ENCODE peak calls at places on chromosomes 3 and 15, in four cellular contexts. L, D, O and J are unnamed samples.

GRCh38 chr3:42838571-42838970 is 29.3 kb downstream of the ACKR2 start:
- DNase-seq in L (no peak), O (no peak), D (no peak), J (no peak)

GRCh38 chr15:54687628-54688027 is 509.1 kb downstream of the RSL24D1 start:
- DNase-seq in D (no peak), O (no peak), L (no peak), J (no peak)

GRCh38 chr3:195811756-195812155 is at the start of gene MUC4:
- DNase-seq in D (no peak), O (no peak), L (no peak), J (no peak)

GRCh38 chr3:123773681-123774431 is 110.3 kb downstream of the MYLK start:
- DNase-seq in O (no peak), L (no peak), D (no peak), J (no peak)

GRCh38 chr3:196192036-196193001 is 18.9 kb downstream of the ZDHHC19 start:
- DNase-seq in D (no peak), O (peak; percentile 54), L (peak; percentile 24), J (no peak)

GRCh38 chr3:33240261-33240660 is 21.7 kb upstream of the SUSD5 start:
- DNase-seq in D (no peak), O (no peak), L (no peak), J (no peak)

GRCh38 chr3:30622047-30622545 is 15.7 kb downstream of the TGFBR2 start:
- DNase-seq in D (no peak), O (no peak), L (no peak), J (no peak)

GRCh38 chr15:75902129-75902557 is 1.5 kb upstream of the FBXO22 start:
- DNase-seq in L (no peak), D (no peak), O (no peak), J (no peak)

GRCh38 chr3:41526995-41527573 is 327.8 kb downstream of the CTNNB1 start:
- DNase-seq in L (no peak), O (no peak), D (no peak), J (no peak)

GRCh38 chr3:109178701-109179100 is 42.2 kb downstream of the C3orf85 start:
- DNase-seq in O (no peak), L (no peak), D (no peak), J (no peak)

GRCh38 chr15:34582461-34583357 is 742 bp downstream of the GOLGA8B start:
- DNase-seq in L (peak; percentile 19), O (peak; percentile 75), D (no peak), J (no peak)

GRCh38 chr3:12947504-12948369 is 106.4 kb upstream of the RPL32 start:
- DNase-seq in D (no peak), L (no peak), O (no peak), J (no peak)

GRCh38 chr15:60350121-60350520 is 47.7 kb downstream of the ANXA2 start:
- DNase-seq in O (no peak), L (no peak), D (no peak), J (no peak)

GRCh38 chr3:52682016-52682415 is 3.7 kb downstream of the PBRM1 start:
- DNase-seq in O (no peak), D (no peak), L (no peak), J (no peak)

GRCh38 chr3:98172621-98173020 is 6.1 kb downstream of the OR5H15 start:
- DNase-seq in O (no peak), D (no peak), L (no peak), J (no peak)

GRCh38 chr3:110664148-110664547 is 407.5 kb upstream of the NECTIN3 start:
- DNase-seq in L (no peak), O (no peak), D (no peak), J (no peak)

GRCh38 chr15:98730860-98731711 is 82.7 kb downstream of the IGF1R start:
- DNase-seq in D (no peak), L (no peak), O (no peak), J (no peak)

GRCh38 chr15:80587816-80588456 is 107.2 kb upstream of the ABHD17C start:
- DNase-seq in D (no peak), L (no peak), O (no peak), J (no peak)

GRCh38 chr3:116059421-116060096 is 385.7 kb downstream of the LSAMP start:
- DNase-seq in L (no peak), O (no peak), D (no peak), J (no peak)
- TF ChIP-seq CTCF in L (no peak), O (no peak), D (no peak), J (no peak)

DNA sequence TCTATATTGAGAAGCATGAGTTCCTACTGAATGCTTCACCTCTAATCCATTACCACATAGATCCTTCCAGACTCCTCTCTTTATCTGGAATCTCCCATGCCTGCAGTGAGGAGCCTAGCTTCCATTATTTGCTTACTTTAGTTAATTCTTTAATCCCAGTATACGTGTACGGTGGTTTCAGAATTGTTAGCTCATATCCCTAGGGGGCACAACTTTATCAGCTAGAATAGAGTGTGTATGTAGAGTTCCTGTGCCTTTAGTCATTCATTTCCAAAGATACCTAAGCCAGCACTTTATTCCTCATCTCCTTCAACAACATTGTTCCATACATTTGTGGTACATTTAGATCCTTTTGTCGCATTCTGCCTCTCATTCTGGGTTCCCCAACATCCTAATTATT is 226.0 kb downstream of the TJP1 start:
- DNase-seq in O (no peak), L (no peak), D (no peak), J (no peak)
- TF ChIP-seq CTCF in O (no peak), L (no peak), D (no peak), J (no peak)

GRCh38 chr3:163936557-163936956 is 1141.7 kb downstream of the SI start:
- DNase-seq in L (no peak), O (no peak), D (no peak), J (no peak)

GRCh38 chr3:163935411-163935810 is 1142.9 kb downstream of the SI start:
- DNase-seq in D (no peak), L (no peak), O (no peak), J (no peak)

GRCh38 chr3:163943664-163944063 is 1134.6 kb downstream of the SI start:
- DNase-seq in L (no peak), D (no peak), O (no peak), J (no peak)

DNA sequence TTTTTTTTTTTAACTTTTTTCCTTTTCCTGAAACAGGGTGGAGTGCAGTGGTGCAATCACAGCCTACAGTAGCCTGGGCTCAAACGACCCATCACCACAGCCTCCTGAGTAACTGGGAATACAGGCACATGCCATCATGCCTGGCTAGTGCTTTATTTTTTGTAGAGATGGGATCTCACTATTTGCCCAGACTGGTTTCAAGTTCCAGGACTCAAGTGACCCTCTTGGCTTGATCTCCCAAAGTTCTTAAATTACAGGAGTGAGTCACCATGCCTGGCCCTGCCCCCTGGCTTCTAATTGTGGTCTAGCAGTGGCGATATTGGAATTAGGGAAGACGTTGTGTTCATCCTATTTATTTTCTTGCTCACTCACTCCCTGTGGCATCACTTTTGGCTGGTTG is 1138.4 kb downstream of the SI start:
- DNase-seq in O (no peak), L (no peak), D (no peak), J (no peak)
- TF ChIP-seq CTCF in O (no peak), L (no peak), D (peak; percentile 19), J (no peak)

GRCh38 chr3:136409549-136409948 is 159.4 kb downstream of the PCCB start:
- DNase-seq in L (no peak), D (no peak), O (no peak), J (no peak)

GRCh38 chr3:136404056-136404455 is 153.9 kb downstream of the PCCB start:
- DNase-seq in O (no peak), L (no peak), D (no peak), J (no peak)
- TF ChIP-seq CTCF in O (no peak), L (no peak), D (no peak), J (no peak)

DNA sequence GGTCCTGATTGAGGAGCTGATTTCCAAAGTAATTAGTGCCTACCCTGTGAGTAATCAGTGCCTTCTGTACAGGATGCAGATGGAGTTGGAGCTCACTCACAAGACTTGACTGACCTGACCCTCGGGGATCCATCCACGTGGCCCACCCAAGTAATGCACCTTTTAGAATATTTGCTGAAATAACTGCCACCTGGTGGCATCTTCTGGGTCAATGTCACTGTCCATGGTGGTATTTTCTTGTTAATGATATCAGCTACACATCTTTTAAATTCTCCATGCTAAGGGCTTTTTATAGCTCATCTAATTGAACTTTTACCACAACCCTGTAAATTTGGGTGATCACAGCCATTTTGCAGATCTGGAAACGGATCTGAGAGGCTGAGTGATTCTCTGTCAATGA is 74.3 kb upstream of the ANKRD34C start:
- DNase-seq in L (no peak), D (no peak), O (no peak), J (no peak)
- TF ChIP-seq CTCF in L (no peak), D (no peak), O (no peak), J (no peak)

GRCh38 chr3:136250862-136251460 is 821 bp downstream of the PCCB start:
- DNase-seq in L (peak; percentile 7), O (peak; percentile 55), D (peak; percentile 3), J (no peak)
- TF ChIP-seq CTCF in L (no peak), O (peak; percentile 40), D (no peak), J (no peak)

DNA sequence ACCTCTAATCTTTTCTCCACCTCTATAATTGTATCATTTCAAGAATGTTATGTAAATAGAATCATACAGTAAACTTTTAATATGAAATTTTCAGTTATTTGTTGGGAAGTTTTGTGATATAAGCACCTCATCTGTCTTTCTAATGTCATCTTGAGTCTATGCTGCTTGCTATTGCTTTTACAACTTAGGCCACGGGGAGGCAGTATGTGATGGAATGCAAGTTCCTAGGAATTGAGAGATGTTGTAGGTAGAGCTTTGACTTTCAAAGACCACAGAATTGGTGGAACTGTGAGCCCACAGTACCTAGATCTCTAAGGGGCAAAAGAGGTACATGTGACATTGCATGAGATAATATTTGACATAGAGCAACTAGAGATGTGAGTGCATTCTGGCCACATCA is 328.3 kb downstream of the MFSD1 start:
- DNase-seq in D (peak; percentile 2), O (no peak), L (no peak), J (no peak)
- TF ChIP-seq CTCF in D (peak; percentile 49), O (peak; percentile 62), L (no peak), J (no peak)

GRCh38 chr15:51799908-51800252 is 29.6 kb upstream of the TMOD3 start:
- DNase-seq in O (no peak), D (no peak), L (no peak), J (no peak)

GRCh38 chr15:51799174-51799907 is 30.1 kb upstream of the TMOD3 start:
- DNase-seq in D (no peak), O (no peak), L (no peak), J (no peak)

GRCh38 chr15:51802593-51802992 is 26.9 kb upstream of the TMOD3 start:
- DNase-seq in D (no peak), L (no peak), O (no peak), J (no peak)

GRCh38 chr15:51803961-51804360 is 25.5 kb upstream of the TMOD3 start:
- DNase-seq in D (no peak), L (no peak), O (no peak), J (no peak)

DNA sequence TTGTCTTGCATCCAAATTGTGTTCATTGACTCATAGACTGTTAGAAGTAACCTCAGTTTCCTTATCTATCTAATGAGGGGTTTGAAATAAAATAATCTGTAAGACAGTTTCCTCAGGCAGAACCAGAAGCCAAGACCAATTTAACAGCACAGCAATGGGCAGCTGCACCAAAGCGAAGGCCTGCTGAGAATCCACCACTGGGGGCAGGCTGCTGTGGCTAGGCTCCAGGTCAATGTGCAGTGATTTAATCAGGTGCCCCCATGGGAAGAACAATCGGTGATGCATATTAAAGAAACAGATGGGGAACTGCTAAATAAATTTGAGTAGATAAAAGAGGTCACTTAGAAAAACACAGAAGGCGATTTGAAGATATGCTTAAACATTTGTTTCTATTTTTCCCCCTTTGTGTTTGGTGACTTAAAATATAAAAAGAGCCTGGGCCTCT is 28.0 kb upstream of the TMOD3 start:
- DNase-seq in L (no peak), O (peak; percentile 8), D (peak; percentile 24), J (no peak)
- TF ChIP-seq CTCF in L (peak; percentile 19), O (peak; percentile 59), D (peak; percentile 64), J (no peak)

GRCh38 chr3:60323180-60323579 is 928.1 kb downstream of the FHIT start:
- DNase-seq in O (no peak), D (no peak), L (no peak), J (no peak)
- TF ChIP-seq CTCF in O (no peak), D (peak; percentile 31), L (no peak), J (peak; percentile 54)